ENCODE peak calls at places on chromosomes 11 and 22, in seven cellular contexts. Y, D, B, X, U, R and K are unnamed samples.

GRCh38 chr11:110091995-110092576 is 1.1 kb upstream of the ZC3H12C start:
- DNase-seq in Y (no peak), D (no peak), B (no peak), X (no peak), U (no peak), R (no peak), K (no peak)

GRCh38 chr11:122850076-122850631 is 11.9 kb downstream of the CRTAM start:
- DNase-seq in Y (no peak), D (no peak), B (no peak), X (no peak), U (no peak), R (no peak), K (no peak)

GRCh38 chr11:86497836-86498235 is 123.1 kb downstream of the CCDC81 start:
- DNase-seq in Y (no peak), D (no peak), B (no peak), X (no peak), U (no peak), R (no peak), K (no peak)

GRCh38 chr11:67286621-67287333 is 2.3 kb upstream of the ANKRD13D start:
- DNase-seq in Y (no peak), D (no peak), B (no peak), X (no peak), U (no peak), R (no peak), K (no peak)

GRCh38 chr11:120273432-120273831 is 33.5 kb downstream of the POU2F3 start:
- DNase-seq in Y (no peak), D (no peak), B (no peak), X (no peak), U (peak), R (no peak), K (no peak)

GRCh38 chr11:67251841-67252240 is 14.4 kb upstream of the GRK2 start:
- DNase-seq in Y (no peak), D (no peak), B (no peak), X (no peak), U (no peak), R (no peak), K (no peak)

GRCh38 chr11:70727899-70728620 is 329.7 kb downstream of the CTTN start:
- DNase-seq in Y (no peak), D (no peak), B (peak), X (no peak), U (no peak), R (no peak), K (no peak)

GRCh38 chr11:116867619-116868018 is 30.2 kb upstream of the APOA1 start:
- DNase-seq in Y (no peak), D (no peak), B (no peak), X (no peak), U (no peak), R (no peak), K (no peak)

GRCh38 chr11:20723366-20723765 is 54.0 kb downstream of the NELL1 start:
- DNase-seq in Y (no peak), D (no peak), B (no peak), X (no peak), U (no peak), R (no peak), K (no peak)

GRCh38 chr22:49215840-49216239 is 611.8 kb downstream of the BRD1 start:
- DNase-seq in Y (no peak), D (no peak), B (peak), X (no peak), U (no peak), R (no peak), K (no peak)

GRCh38 chr11:1102996-1103395 is 28.3 kb downstream of the MUC2 start:
- DNase-seq in Y (no peak), D (no peak), B (peak), X (no peak), U (no peak), R (no peak), K (no peak)

GRCh38 chr11:66862559-66863037 is 5.7 kb downstream of the LRFN4 start:
- DNase-seq in Y (no peak), D (no peak), B (peak), X (no peak), U (no peak), R (no peak), K (no peak)

GRCh38 chr11:90242894-90243416 is 20.1 kb upstream of the CHORDC1 start:
- DNase-seq in Y (no peak), D (no peak), B (no peak), X (no peak), U (no peak), R (no peak), K (no peak)

GRCh38 chr11:106989056-106989455 is 29.2 kb downstream of the GUCY1A2 start:
- DNase-seq in Y (no peak), D (no peak), B (no peak), X (no peak), U (no peak), R (no peak), K (no peak)